ENCODE peak calls at places on chromosomes 1 and 21, in seven cellular contexts. B is A549, D is heart left ventricle, P is right atrium auricular region, H is esophagus squamous epithelium, R is ovary, L is fibroblast of lung. S is an unnamed sample.

GRCh38 chr1:54806931-54807611 is 5.9 kb upstream of the TTC22 start:
- DNase-seq in R (no peak), H (no peak), B (no peak), L (peak; percentile 43), P (no peak), D (no peak), S (no peak)

GRCh38 chr1:40162791-40163441 is 1.7 kb downstream of the RLF start:
- DNase-seq in R (no peak), P (no peak), L (peak; percentile 63), H (no peak), D (no peak), B (no peak), S (no peak)

GRCh38 chr1:60149254-60149653 is 75.7 kb upstream of the C1orf87 start:
- DNase-seq in D (peak; percentile 72), P (no peak), L (no peak), B (no peak), R (no peak), H (no peak), S (peak; percentile 57)

GRCh38 chr21:33655591-33656221 is 13.4 kb downstream of the ITSN1 start:
- DNase-seq in R (no peak), B (peak; percentile 54), D (no peak), H (no peak), P (no peak), L (peak; percentile 98), S (no peak)

GRCh38 chr21:32132911-32133310 is 145.9 kb downstream of the MIS18A start:
- DNase-seq in P (no peak), R (no peak), B (no peak), D (no peak), L (no peak), H (no peak), S (no peak)

GRCh38 chr21:43890042-43890441 is 25.0 kb downstream of the AGPAT3 start:
- DNase-seq in P (no peak), D (peak; percentile 30), H (no peak), R (peak; percentile 12), B (no peak), L (no peak), S (no peak)

GRCh38 chr1:21553116-21553926 is 44.1 kb downstream of the ALPL start:
- DNase-seq in D (no peak), R (no peak), P (no peak), H (no peak), B (no peak), L (peak; percentile 90), S (no peak)

GRCh38 chr1:10398734-10399486 is at the start of gene PGD:
- DNase-seq in D (peak; percentile 99), L (peak; percentile 98), P (peak; percentile 99), R (peak; percentile 99), B (peak; percentile 88), H (peak; percentile 94), S (peak; percentile 100)

GRCh38 chr21:45358261-45358670 is 46.7 kb upstream of the COL18A1 start:
- DNase-seq in D (peak; percentile 46), B (no peak), L (no peak), P (no peak), R (no peak), H (no peak), S (no peak)

GRCh38 chr1:210250665-210250997 is 18.0 kb downstream of the SERTAD4 start:
- DNase-seq in D (no peak), R (no peak), H (no peak), P (no peak), B (peak; percentile 24), L (peak; percentile 33), S (no peak)

GRCh38 chr1:41330588-41331545 is 30.4 kb upstream of the FOXO6 start:
- DNase-seq in L (no peak), B (no peak), P (no peak), H (no peak), D (no peak), R (no peak), S (peak; percentile 36)

GRCh38 chr1:41955461-41956159 is 36.9 kb upstream of the HIVEP3 start:
- DNase-seq in R (no peak), P (no peak), L (peak; percentile 95), B (peak; percentile 25), D (no peak), H (no peak), S (no peak)

GRCh38 chr1:59903136-59903754 is 23.3 kb downstream of the CYP2J2 start:
- DNase-seq in L (peak; percentile 11), P (no peak), H (no peak), D (no peak), B (peak; percentile 13), R (no peak), S (no peak)

GRCh38 chr1:171134194-171134924 is 43.7 kb downstream of the FMO3 start:
- DNase-seq in P (no peak), H (no peak), R (no peak), D (no peak), L (peak; percentile 46), B (no peak), S (no peak)

GRCh38 chr1:225426395-225427248 is 1.2 kb downstream of the LBR start:
- DNase-seq in D (peak; percentile 67), H (no peak), R (peak; percentile 60), B (peak; percentile 26), L (peak; percentile 25), P (no peak), S (peak; percentile 74)

GRCh38 chr1:153515504-153516394 is 20.0 kb downstream of the S100A6 start:
- DNase-seq in B (no peak), P (no peak), R (no peak), D (no peak), L (no peak), H (no peak), S (peak; percentile 75)

GRCh38 chr1:227429447-227430359 is 111.4 kb upstream of the CDC42BPA start:
- DNase-seq in P (no peak), L (peak; percentile 54), R (no peak), D (no peak), B (no peak), H (no peak), S (no peak)

GRCh38 chr1:152044386-152044785 is 7.6 kb upstream of the S100A11 start:
- DNase-seq in P (no peak), L (no peak), H (no peak), B (no peak), D (no peak), R (no peak), S (no peak)

GRCh38 chr1:8660455-8660854 is 157.0 kb downstream of the RERE start:
- DNase-seq in B (no peak), H (no peak), R (peak; percentile 46), D (peak; percentile 71), L (peak; percentile 94), P (peak; percentile 70), S (no peak)

GRCh38 chr21:33642896-33643657 is 776 bp downstream of the ITSN1 start:
- DNase-seq in D (peak; percentile 71), H (no peak), P (no peak), L (peak; percentile 38), R (peak; percentile 69), B (no peak), S (peak; percentile 75)

GRCh38 chr1:161480381-161481035 is 24.7 kb upstream of the FCGR2A start:
- DNase-seq in H (no peak), B (no peak), R (no peak), D (no peak), L (no peak), P (no peak), S (no peak)

GRCh38 chr1:30728832-30729638 is 5.7 kb upstream of the MATN1 start:
- DNase-seq in B (no peak), D (no peak), L (no peak), P (no peak), H (no peak), R (no peak), S (peak; percentile 39)
- H3K4me1 ChIP-seq in B (no peaks in the 10 kb centered on the region), D (peaks cover 8% of the 10 kb centered on the region), L (no peaks in the 10 kb centered on the region), P (no peaks in the 10 kb centered on the region), H (no peaks in the 10 kb centered on the region), R (peaks cover 4% of the 10 kb centered on the region), S (no peaks in the 10 kb centered on the region)

GRCh38 chr1:155251566-155251965 is 3.7 kb downstream of the ENTREP3 start:
- DNase-seq in H (no peak), P (no peak), R (no peak), D (no peak), L (no peak), B (no peak), S (no peak)

GRCh38 chr1:155254228-155254713 is 1.0 kb downstream of the ENTREP3 start:
- DNase-seq in D (peak; percentile 61), P (no peak), R (no peak), B (no peak), H (no peak), L (no peak), S (no peak)

GRCh38 chr1:155253797-155254196 is 1.5 kb downstream of the ENTREP3 start:
- DNase-seq in L (no peak), P (no peak), D (no peak), B (no peak), R (no peak), H (no peak), S (no peak)

GRCh38 chr1:155254714-155255242 is 505 bp downstream of the ENTREP3 start:
- DNase-seq in H (no peak), R (peak; percentile 69), D (peak; percentile 71), B (no peak), L (no peak), P (no peak), S (peak; percentile 68)

GRCh38 chr1:155253208-155253607 is 2.1 kb downstream of the ENTREP3 start:
- DNase-seq in D (no peak), P (no peak), L (no peak), H (no peak), B (no peak), R (no peak), S (no peak)
- H3K4me3 ChIP-seq in D (no peak overlapping the region), P (no peak overlapping the region), L (peak overlapping the region; percentile 80), H (peak overlapping the region; percentile 94), B (no peak overlapping the region), R (no peak overlapping the region), S (no peak overlapping the region)

GRCh38 chr1:63890468-63890867 is 116.7 kb downstream of the ROR1 start:
- DNase-seq in D (no peak), P (no peak), R (no peak), B (no peak), H (no peak), L (no peak), S (no peak)

GRCh38 chr1:63893976-63894375 is 120.2 kb downstream of the ROR1 start:
- DNase-seq in D (no peak), L (peak; percentile 54), R (no peak), H (no peak), B (no peak), P (no peak), S (no peak)

GRCh38 chr1:63888984-63889383 is 115.2 kb downstream of the ROR1 start:
- DNase-seq in B (no peak), L (peak; percentile 34), P (no peak), R (no peak), H (no peak), D (no peak), S (no peak)

GRCh38 chr1:63892632-63893395 is 119.0 kb downstream of the ROR1 start:
- DNase-seq in D (no peak), B (no peak), R (no peak), P (no peak), L (peak; percentile 92), H (peak; percentile 7), S (no peak)

DNA sequence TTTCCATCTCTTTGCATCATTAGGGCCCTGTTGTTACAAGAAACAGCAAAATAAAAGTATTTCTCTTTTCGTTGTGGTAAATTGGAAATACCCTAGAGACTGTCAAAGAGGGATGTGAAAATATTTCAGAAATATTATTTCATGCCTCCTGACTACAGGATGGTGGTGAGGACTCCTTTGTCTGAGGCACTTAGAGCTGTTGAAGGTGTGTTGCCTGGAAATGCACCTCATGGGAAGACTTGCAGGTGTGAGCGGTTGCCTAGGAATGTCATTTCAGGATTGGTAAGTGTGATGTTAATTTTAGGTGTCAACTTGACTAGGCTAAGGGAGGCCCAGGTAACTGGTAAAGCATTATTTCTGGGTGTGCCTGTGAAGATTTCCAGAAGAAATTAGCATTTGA is 117.4 kb downstream of the ROR1 start:
- DNase-seq in B (no peak), H (no peak), L (no peak), D (no peak), R (no peak), P (no peak), S (no peak)
- H3K4me1 ChIP-seq in B (peaks cover 24% of the 10 kb centered on the region), H (peaks cover 11% of the 10 kb centered on the region), L (peaks cover 2% of the 10 kb centered on the region), D (no peaks in the 10 kb centered on the region), R (no peaks in the 10 kb centered on the region), P (peaks cover 16% of the 10 kb centered on the region), S (peaks cover 3% of the 10 kb centered on the region)

GRCh38 chr1:11479375-11479979 is 522 bp downstream of the DISP3 start:
- DNase-seq in D (no peak), H (no peak), L (no peak), B (no peak), R (no peak), P (no peak), S (no peak)
- H3K4me3 ChIP-seq in D (peak overlapping the region; percentile 61), H (peak overlapping the region; percentile 63), L (peak overlapping the region; percentile 54), B (peak overlapping the region; percentile 74), R (peak overlapping the region; percentile 18), P (peak overlapping the region; percentile 16), S (peak overlapping the region; percentile 53)